ENCODE peak calls at places on chromosomes 5 and 9, in six cellular contexts. W is K562, Y is transverse colon, A is GM23338, S is SK-N-SH, O is endothelial cell of umbilical vein. M is an unnamed sample.
A peak's percentile ranks its signal among the peaks of the same experiment; 100 is the strongest.

GRCh38 chr5:78594014-78594413 is 54.6 kb downstream of the LHFPL2 start:
- DNase-seq in W (no peak), O (no peak), A (no peak), S (no peak), Y (no peak), M (no peak)

GRCh38 chr9:108761530-108762347 is 94.0 kb downstream of the ACTL7B start:
- DNase-seq in O (peak; percentile 43), S (peak; percentile 69), Y (peak; percentile 61), W (peak; percentile 81), A (peak; percentile 79), M (peak; percentile 28)

GRCh38 chr5:31161772-31162171 is 31.7 kb upstream of the CDH6 start:
- DNase-seq in A (peak; percentile 52), W (no peak), Y (no peak), S (no peak), O (no peak), M (no peak)

GRCh38 chr9:81083821-81084512 is 605.4 kb downstream of the TLE1 start:
- DNase-seq in S (peak; percentile 1), O (peak; percentile 5), W (no peak), Y (no peak), A (no peak), M (no peak)

GRCh38 chr5:10635257-10635860 is 71.5 kb downstream of the ANKRD33B start:
- DNase-seq in O (peak; percentile 64), Y (no peak), S (no peak), W (no peak), A (no peak), M (no peak)

GRCh38 chr5:139974661-139975060 is 68.4 kb downstream of the NRG2 start:
- DNase-seq in A (peak; percentile 66), W (no peak), S (no peak), O (no peak), Y (no peak), M (no peak)

GRCh38 chr5:149237662-149238061 is 34.0 kb upstream of the AFAP1L1 start:
- DNase-seq in O (no peak), A (peak; percentile 57), W (peak; percentile 20), S (peak; percentile 15), Y (no peak), M (no peak)

GRCh38 chr5:6107675-6108539 is 270.4 kb downstream of the MED10 start:
- DNase-seq in Y (no peak), A (no peak), O (no peak), W (no peak), S (no peak), M (no peak)

GRCh38 chr9:105191508-105192118 is 52.8 kb upstream of the SLC44A1 start:
- DNase-seq in W (no peak), S (no peak), O (no peak), Y (no peak), A (no peak), M (no peak)

GRCh38 chr9:105193560-105193959 is 50.9 kb upstream of the SLC44A1 start:
- DNase-seq in S (no peak), A (no peak), Y (no peak), O (no peak), W (no peak), M (no peak)

GRCh38 chr9:105188746-105189145 is 55.7 kb upstream of the SLC44A1 start:
- DNase-seq in O (no peak), W (no peak), A (no peak), Y (no peak), S (no peak), M (no peak)

DNA sequence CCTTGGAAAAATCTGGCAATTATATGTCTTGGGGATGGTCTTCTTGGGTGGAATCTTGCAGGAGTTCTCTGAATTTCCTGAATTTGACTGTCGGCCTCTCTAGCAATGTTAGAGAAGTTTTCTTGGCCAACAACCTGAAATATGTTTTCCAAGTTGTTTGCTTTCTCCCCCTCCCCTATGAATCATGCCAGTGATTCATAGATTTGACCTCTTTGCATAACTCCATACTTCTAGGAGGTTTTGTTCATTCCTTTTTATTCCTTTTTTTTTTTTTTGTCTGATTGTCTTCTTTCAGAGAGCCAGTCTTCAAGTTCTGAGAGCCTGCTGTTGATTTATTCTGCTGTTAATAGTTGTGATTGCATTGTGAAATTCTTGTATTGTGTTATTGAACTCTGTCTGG is 56.7 kb upstream of the SLC44A1 start:
- DNase-seq in Y (no peak), S (no peak), O (peak; percentile 81), A (no peak), W (no peak), M (peak; percentile 33)
- TF ChIP-seq POLR2AphosphoS5 in Y (no peak), S (peak; percentile 36), O (no peak), A (no peak), W (no peak), M (no peak)

GRCh38 chr5:178212241-178213002 is 8.1 kb downstream of the HNRNPAB start:
- DNase-seq in O (no peak), Y (no peak), W (no peak), A (no peak), S (no peak), M (no peak)

GRCh38 chr5:178213003-178213449 is 8.7 kb downstream of the HNRNPAB start:
- DNase-seq in A (no peak), W (no peak), S (no peak), Y (no peak), O (no peak), M (no peak)

GRCh38 chr5:178209334-178210072 is 5.2 kb downstream of the HNRNPAB start:
- DNase-seq in A (no peak), S (no peak), W (no peak), Y (no peak), O (no peak), M (no peak)

GRCh38 chr5:178210073-178210526 is 5.8 kb downstream of the HNRNPAB start:
- DNase-seq in W (no peak), Y (no peak), A (peak; percentile 38), O (no peak), S (no peak), M (no peak)

DNA sequence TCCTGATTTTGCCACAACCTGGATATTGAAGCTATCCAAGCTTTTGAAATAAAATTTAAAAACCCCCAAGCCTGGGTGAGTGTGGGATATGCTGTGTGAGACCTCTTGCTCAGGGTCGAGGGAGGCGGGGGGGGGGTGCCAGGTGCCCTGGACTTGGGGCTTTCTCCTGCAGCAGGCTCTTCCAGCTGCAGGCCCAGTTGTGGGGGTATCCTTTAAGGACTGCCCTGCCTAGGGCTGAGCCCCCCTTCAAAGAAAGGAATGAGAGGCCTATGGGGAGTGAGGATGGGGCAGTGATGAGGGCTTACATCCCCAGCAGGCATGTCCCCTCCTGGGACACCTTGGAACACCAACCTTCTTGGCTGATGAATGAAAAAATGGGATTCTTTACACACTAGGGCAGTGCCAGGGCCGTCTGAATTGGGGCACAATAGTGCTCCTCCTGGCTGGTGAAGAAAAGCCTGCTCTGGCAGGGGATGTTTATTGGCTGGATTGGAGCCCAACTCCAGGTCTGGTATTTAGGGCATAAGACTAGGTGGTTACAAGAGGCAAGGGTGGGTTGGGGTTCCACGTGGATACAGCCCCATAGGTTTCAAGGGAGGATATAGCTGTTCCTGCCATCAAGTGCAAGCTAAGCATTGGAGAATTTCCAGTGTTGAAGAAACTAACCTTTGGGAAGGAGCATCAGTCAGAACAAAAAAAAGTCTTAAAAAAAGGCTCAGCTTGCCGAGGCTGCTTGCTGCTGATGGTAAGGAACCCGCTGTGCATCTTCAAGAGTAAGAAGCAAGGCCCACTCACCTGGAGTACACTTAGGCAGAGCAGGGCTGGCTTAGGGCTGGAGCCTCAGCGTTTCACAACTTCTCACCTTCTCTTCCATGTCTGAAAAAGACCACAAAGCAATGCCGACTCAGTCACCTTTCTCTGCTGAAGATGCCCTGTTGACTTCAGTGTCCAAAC is 7.0 kb downstream of the HNRNPAB start:
- DNase-seq in W (no peak), O (no peak), A (no peak), S (no peak), Y (no peak), M (no peak)
- H3K4me1 ChIP-seq in W (peaks cover 17% of the 10 kb centered on the region), O (peaks cover 13% of the 10 kb centered on the region), A (peaks cover 18% of the 10 kb centered on the region), S (peaks cover 27% of the 10 kb centered on the region), Y (peaks cover 72% of the 10 kb centered on the region), M (peaks cover 38% of the 10 kb centered on the region)

DNA sequence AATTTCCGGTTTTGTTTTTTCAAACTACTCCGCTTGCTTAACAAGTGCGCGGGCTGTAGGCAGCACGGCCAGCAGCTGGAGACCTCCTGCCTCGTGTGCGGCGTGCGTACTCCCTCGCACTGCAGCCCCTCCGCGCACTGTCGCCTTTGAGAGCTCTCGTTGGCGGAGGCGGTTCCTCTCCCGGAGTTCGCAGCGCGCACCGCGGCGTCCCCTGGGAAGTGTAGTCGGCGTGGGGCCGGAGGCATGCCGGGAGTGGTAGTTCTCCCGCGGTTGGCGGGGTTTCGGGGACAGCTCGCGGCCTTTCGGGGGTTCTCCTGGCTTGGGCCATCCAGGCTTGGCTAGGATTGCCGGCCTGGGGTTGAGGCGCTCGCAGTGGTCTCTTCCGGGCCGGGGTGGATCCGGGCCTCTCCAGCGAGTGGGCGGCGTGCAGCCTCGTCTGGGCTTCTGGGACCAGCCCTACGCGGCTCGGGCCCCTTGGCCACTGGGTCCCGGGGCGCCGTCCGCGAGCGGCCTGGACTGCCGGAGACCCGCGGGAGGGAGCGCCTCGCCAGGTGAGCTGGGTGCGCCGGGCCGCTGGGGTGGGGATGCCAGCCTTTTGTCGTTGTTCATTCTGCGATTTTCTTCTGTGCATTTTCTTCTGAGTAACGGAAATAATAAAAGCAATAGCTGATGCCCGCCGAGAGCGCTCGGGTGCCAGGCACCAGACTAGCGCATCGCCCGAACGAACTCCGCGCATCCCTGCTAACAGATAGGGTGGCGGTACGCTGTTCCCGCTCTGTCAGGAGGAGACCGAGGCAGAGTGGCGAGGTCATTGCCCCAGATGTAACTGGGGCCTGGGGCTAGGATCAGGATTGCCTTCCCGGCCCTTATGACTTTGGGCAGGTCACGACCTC is at the start of gene ZNF354C:
- DNase-seq in W (no peak), O (peak; percentile 93), Y (peak; percentile 86), A (peak; percentile 98), S (peak; percentile 95), M (no peak)
- H3K27ac ChIP-seq in W (no peak within 1 kb of the TSS), O (peak within 1 kb of the TSS; percentile 6), Y (peak within 1 kb of the TSS; percentile 70), A (no peak within 1 kb of the TSS), S (peak within 1 kb of the TSS; percentile 11), M (peak within 1 kb of the TSS; percentile 18)

GRCh38 chr5:19865336-19866087 is 122.5 kb downstream of the CDH18 start:
- DNase-seq in W (no peak), S (no peak), O (no peak), Y (no peak), A (peak; percentile 27), M (no peak)

GRCh38 chr5:19862711-19863110 is 125.3 kb downstream of the CDH18 start:
- DNase-seq in O (no peak), W (no peak), A (no peak), Y (no peak), S (no peak), M (no peak)

GRCh38 chr5:19866088-19866446 is 121.9 kb downstream of the CDH18 start:
- DNase-seq in S (no peak), O (no peak), A (no peak), Y (no peak), W (no peak), M (no peak)
- TF ChIP-seq POLR2AphosphoS5 in S (no peak), O (no peak), A (no peak), Y (no peak), W (no peak), M (no peak)